ENCODE peak calls at places on chromosome 13, in ten cellular contexts. X, E, J, V, Q, C, T, R, B and P are unnamed samples.

GRCh38 chr13:98871727-98872126 is 106.1 kb downstream of the DOCK9 start:
- DNase-seq in X (no peak), E (no peak), J (no peak), V (no peak), Q (no peak), C (no peak), T (no peak), R (no peak), B (no peak), P (no peak)

GRCh38 chr13:44879452-44880058 is 109.7 kb downstream of the NUFIP1 start:
- DNase-seq in X (no peak), E (peak), J (no peak), V (peak), Q (no peak), C (peak), T (peak), R (no peak), B (no peak), P (no peak)

GRCh38 chr13:40665061-40665753 is 1.2 kb downstream of the FOXO1 start:
- DNase-seq in X (peak), E (peak), J (peak), V (peak), Q (peak), C (no peak), T (peak), R (no peak), B (peak), P (peak)

GRCh38 chr13:98147521-98147920 is 4.6 kb downstream of the FARP1 start:
- DNase-seq in X (no peak), E (no peak), J (no peak), V (no peak), Q (no peak), C (no peak), T (no peak), R (no peak), B (peak), P (no peak)

GRCh38 chr13:32033744-32034143 is 2.2 kb downstream of the FRY start:
- DNase-seq in X (no peak), E (no peak), J (no peak), V (no peak), Q (no peak), C (no peak), T (no peak), R (no peak), B (no peak), P (no peak)

GRCh38 chr13:65011403-65011802 is 2218.7 kb downstream of the PCDH9 start:
- DNase-seq in X (no peak), E (no peak), J (no peak), V (no peak), Q (no peak), C (no peak), T (no peak), R (no peak), B (no peak), P (no peak)

GRCh38 chr13:110307697-110308376 is 753 bp downstream of the COL4A2 start:
- DNase-seq in X (peak), E (no peak), J (no peak), V (peak), Q (peak), C (no peak), T (peak), R (no peak), B (no peak), P (no peak)

GRCh38 chr13:83350569-83350968 is 531.7 kb downstream of the SLITRK1 start:
- DNase-seq in X (no peak), E (no peak), J (no peak), V (peak), Q (no peak), C (no peak), T (peak), R (no peak), B (no peak), P (no peak)

GRCh38 chr13:36920612-36921185 is 661 bp upstream of the SMAD9 start:
- DNase-seq in X (no peak), E (no peak), J (no peak), V (no peak), Q (peak), C (no peak), T (no peak), R (no peak), B (no peak), P (no peak)

GRCh38 chr13:91586609-91587008 is 188.2 kb downstream of the GPC5 start:
- DNase-seq in X (no peak), E (no peak), J (no peak), V (no peak), Q (no peak), C (no peak), T (no peak), R (no peak), B (no peak), P (no peak)

GRCh38 chr13:49858183-49858856 is 65.8 kb upstream of the KPNA3 start:
- DNase-seq in X (no peak), E (no peak), J (no peak), V (peak), Q (no peak), C (peak), T (peak), R (no peak), B (no peak), P (no peak)

GRCh38 chr13:101144808-101145419 is 271.4 kb downstream of the NALCN start:
- DNase-seq in X (peak), E (peak), J (no peak), V (peak), Q (peak), C (peak), T (peak), R (no peak), B (no peak), P (no peak)

GRCh38 chr13:44045179-44045562 is 165.5 kb downstream of the LACC1 start:
- DNase-seq in X (no peak), E (no peak), J (no peak), V (peak), Q (no peak), C (no peak), T (no peak), R (peak), B (peak), P (no peak)

GRCh38 chr13:75226755-75227435 is 255.1 kb downstream of the TBC1D4 start:
- DNase-seq in X (no peak), E (peak), J (no peak), V (peak), Q (no peak), C (no peak), T (peak), R (no peak), B (no peak), P (no peak)

GRCh38 chr13:66069570-66069969 is 1160.6 kb downstream of the PCDH9 start:
- DNase-seq in X (no peak), E (no peak), J (no peak), V (no peak), Q (peak), C (no peak), T (no peak), R (no peak), B (no peak), P (no peak)

GRCh38 chr13:66222926-66223325 is 1007.2 kb downstream of the PCDH9 start:
- DNase-seq in X (no peak), E (peak), J (no peak), V (no peak), Q (no peak), C (no peak), T (no peak), R (no peak), B (no peak), P (no peak)

GRCh38 chr13:99626461-99627082 is 125.3 kb downstream of the TM9SF2 start:
- DNase-seq in X (no peak), E (no peak), J (peak), V (no peak), Q (no peak), C (no peak), T (peak), R (no peak), B (no peak), P (no peak)

GRCh38 chr13:110687736-110688135 is 18.2 kb downstream of the CARS2 start:
- DNase-seq in X (no peak), E (no peak), J (no peak), V (no peak), Q (no peak), C (no peak), T (no peak), R (no peak), B (peak), P (no peak)

GRCh38 chr13:49305824-49306425 is 58.2 kb downstream of the CDADC1 start:
- DNase-seq in X (no peak), E (no peak), J (no peak), V (no peak), Q (no peak), C (no peak), T (no peak), R (no peak), B (no peak), P (no peak)

GRCh38 chr13:51158365-51158764 is 47.3 kb upstream of the C13orf42 start:
- DNase-seq in X (peak), E (peak), J (no peak), V (peak), Q (no peak), C (no peak), T (no peak), R (no peak), B (no peak), P (no peak)

GRCh38 chr13:85347251-85347650 is 452.0 kb downstream of the SLITRK6 start:
- DNase-seq in X (no peak), E (no peak), J (no peak), V (no peak), Q (no peak), C (no peak), T (no peak), R (no peak), B (no peak), P (no peak)

GRCh38 chr13:43915451-43915850 is 35.7 kb downstream of the LACC1 start:
- DNase-seq in X (no peak), E (no peak), J (no peak), V (no peak), Q (no peak), C (no peak), T (no peak), R (no peak), B (no peak), P (no peak)

GRCh38 chr13:48532146-48532472 is 771 bp downstream of the RCBTB2 start:
- DNase-seq in X (no peak), E (no peak), J (no peak), V (no peak), Q (no peak), C (no peak), T (no peak), R (no peak), B (no peak), P (no peak)

GRCh38 chr13:88979465-88980180 is 1308.5 kb downstream of the SLITRK5 start:
- DNase-seq in X (no peak), E (peak), J (no peak), V (no peak), Q (peak), C (peak), T (peak), R (no peak), B (no peak), P (no peak)

GRCh38 chr13:30375436-30375835 is 46.9 kb upstream of the UBE2L5 start:
- DNase-seq in X (no peak), E (no peak), J (no peak), V (no peak), Q (no peak), C (no peak), T (no peak), R (no peak), B (no peak), P (no peak)

GRCh38 chr13:65555973-65556372 is 1674.2 kb downstream of the PCDH9 start:
- DNase-seq in X (no peak), E (no peak), J (no peak), V (no peak), Q (no peak), C (no peak), T (no peak), R (no peak), B (no peak), P (no peak)

GRCh38 chr13:87827479-87827878 is 156.3 kb downstream of the SLITRK5 start:
- DNase-seq in X (no peak), E (peak), J (no peak), V (peak), Q (no peak), C (no peak), T (peak), R (no peak), B (no peak), P (no peak)

GRCh38 chr13:28568286-28568685 is 73.4 kb upstream of the FLT1 start:
- DNase-seq in X (no peak), E (peak), J (peak), V (no peak), Q (peak), C (peak), T (no peak), R (peak), B (peak), P (peak)

GRCh38 chr13:25329706-25330105 is 28.3 kb downstream of the NUP58 start:
- DNase-seq in X (no peak), E (peak), J (no peak), V (peak), Q (no peak), C (no peak), T (peak), R (no peak), B (no peak), P (no peak)

GRCh38 chr13:46804391-46804815 is 7.4 kb upstream of the ESD start:
- DNase-seq in X (no peak), E (no peak), J (no peak), V (peak), Q (no peak), C (no peak), T (peak), R (no peak), B (no peak), P (no peak)

GRCh38 chr13:33205804-33206221 is 79.7 kb downstream of the STARD13 start:
- DNase-seq in X (no peak), E (no peak), J (no peak), V (no peak), Q (no peak), C (no peak), T (no peak), R (no peak), B (peak), P (no peak)

GRCh38 chr13:93244918-93245280 is 18.3 kb downstream of the GPC6 start:
- DNase-seq in X (no peak), E (no peak), J (no peak), V (no peak), Q (no peak), C (no peak), T (peak), R (no peak), B (no peak), P (no peak)

GRCh38 chr13:93243375-93244063 is 16.9 kb downstream of the GPC6 start:
- DNase-seq in X (no peak), E (no peak), J (no peak), V (no peak), Q (no peak), C (no peak), T (no peak), R (no peak), B (no peak), P (no peak)

GRCh38 chr13:93248627-93249047 is 22.0 kb downstream of the GPC6 start:
- DNase-seq in X (peak), E (no peak), J (no peak), V (peak), Q (peak), C (no peak), T (peak), R (no peak), B (peak), P (no peak)

GRCh38 chr13:93246069-93246468 is 19.5 kb downstream of the GPC6 start:
- DNase-seq in X (no peak), E (no peak), J (no peak), V (no peak), Q (no peak), C (no peak), T (no peak), R (no peak), B (no peak), P (no peak)

DNA sequence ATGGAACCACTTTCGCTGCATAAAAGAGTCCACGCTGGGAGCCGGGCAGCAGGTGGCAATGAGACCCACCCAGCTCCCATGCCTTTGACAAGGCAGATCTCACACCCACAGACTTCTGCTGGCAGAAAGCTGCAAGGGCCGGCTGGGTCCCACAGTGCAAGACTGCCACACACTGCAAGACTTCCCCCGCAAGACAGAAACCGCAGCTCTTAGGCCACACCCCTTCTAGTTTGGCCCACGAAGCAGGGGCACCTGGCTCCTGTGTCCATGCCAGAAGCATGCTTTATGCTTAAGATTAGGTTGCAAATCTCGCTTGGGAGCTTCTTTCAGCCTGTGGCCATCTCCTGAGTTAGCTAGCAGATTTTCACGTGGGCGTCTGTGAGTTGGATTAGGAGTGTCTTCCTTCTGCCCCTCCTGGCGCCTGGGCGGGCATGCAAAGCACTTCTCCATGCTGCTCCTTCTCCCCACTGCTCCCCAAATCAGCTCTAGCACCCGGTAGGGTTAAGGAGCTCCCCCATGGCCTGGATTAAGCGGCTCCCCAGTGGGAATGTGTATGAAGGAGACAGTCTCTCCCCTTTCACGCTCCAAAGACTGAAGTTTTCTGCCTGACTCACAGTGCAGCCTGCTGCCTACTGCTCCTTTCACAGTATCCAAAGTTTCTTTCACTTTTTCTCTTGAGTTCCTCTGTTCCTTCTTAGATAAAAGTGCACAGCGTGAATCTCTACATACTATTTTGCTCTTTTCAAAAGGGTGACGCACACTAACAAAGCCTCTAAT is 17.7 kb downstream of the GPC6 start:
- DNase-seq in X (peak), E (peak), J (no peak), V (no peak), Q (peak), C (no peak), T (peak), R (peak), B (no peak), P (no peak)
- TF ChIP-seq CTCF in X (no peak), E (no peak), J (no peak), V (no peak), Q (no peak), C (no peak), T (no peak), R (no peak), B (no peak), P (no peak)

GRCh38 chr13:23956106-23956505 is 58.8 kb upstream of the C1QTNF9B start:
- DNase-seq in X (no peak), E (no peak), J (no peak), V (peak), Q (no peak), C (no peak), T (peak), R (no peak), B (no peak), P (no peak)

GRCh38 chr13:23959231-23959862 is 62.0 kb upstream of the C1QTNF9B start:
- DNase-seq in X (no peak), E (no peak), J (no peak), V (no peak), Q (no peak), C (no peak), T (no peak), R (no peak), B (no peak), P (no peak)

GRCh38 chr13:23963947-23964346 is 66.6 kb upstream of the C1QTNF9B start:
- DNase-seq in X (no peak), E (no peak), J (no peak), V (no peak), Q (no peak), C (no peak), T (no peak), R (no peak), B (no peak), P (no peak)

GRCh38 chr13:23963184-23963931 is 66.1 kb upstream of the C1QTNF9B start:
- DNase-seq in X (no peak), E (no peak), J (no peak), V (no peak), Q (no peak), C (no peak), T (no peak), R (no peak), B (no peak), P (no peak)

GRCh38 chr13:23960566-23961156 is 63.4 kb upstream of the C1QTNF9B start:
- DNase-seq in X (peak), E (peak), J (no peak), V (peak), Q (peak), C (peak), T (peak), R (no peak), B (no peak), P (no peak)
- TF ChIP-seq CTCF in X (peak), E (peak), J (peak), V (peak), Q (peak), C (peak), T (peak), R (peak), B (peak), P (peak)

DNA sequence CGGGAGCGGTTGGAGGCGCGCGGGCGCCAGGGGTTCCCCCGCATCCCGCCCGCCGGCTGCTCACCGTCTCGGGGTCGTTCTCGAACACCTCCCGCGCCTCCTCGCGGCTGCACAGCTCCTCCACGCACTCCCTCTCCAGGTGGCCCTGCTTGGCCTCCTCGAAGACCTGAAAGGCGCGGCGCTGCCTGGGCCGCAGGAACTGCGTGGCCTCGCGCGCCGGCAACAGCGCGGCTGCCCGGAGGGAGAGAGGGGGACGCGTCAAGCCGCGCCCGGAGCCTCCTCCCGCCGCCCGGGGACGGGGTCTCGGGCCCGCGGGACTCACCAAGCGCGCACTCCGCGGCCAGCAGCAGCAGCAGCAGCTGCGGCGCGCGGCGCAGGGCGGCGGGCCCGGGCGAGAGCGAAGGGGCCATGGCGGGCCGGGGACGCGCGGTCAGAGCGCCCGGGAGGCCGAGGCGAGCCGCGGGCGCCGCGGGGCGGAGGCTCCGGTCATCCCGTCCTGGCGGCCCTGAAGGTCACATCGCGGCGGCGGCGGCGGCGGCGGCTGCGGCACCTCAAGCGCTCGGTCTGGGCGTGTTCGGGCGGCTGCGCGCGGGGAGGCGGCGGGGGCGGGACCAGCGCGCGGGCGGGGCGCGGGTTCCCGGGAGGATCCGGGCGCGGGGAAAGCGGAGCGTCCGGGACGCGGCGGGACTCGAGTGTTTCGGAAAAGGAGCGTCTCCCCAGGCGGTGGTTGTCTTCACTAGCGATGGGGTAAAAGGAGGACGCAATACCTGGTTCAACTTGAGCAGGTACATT is at the start of gene GAS6:
- DNase-seq in X (peak), E (no peak), J (no peak), V (peak), Q (peak), C (no peak), T (peak), R (no peak), B (peak), P (peak)
- TF ChIP-seq CTCF in X (no peak), E (no peak), J (peak), V (peak), Q (peak), C (peak), T (peak), R (peak), B (no peak), P (peak)

GRCh38 chr13:19817106-19817505 is 34.4 kb upstream of the PSPC1 start:
- DNase-seq in X (no peak), E (no peak), J (no peak), V (no peak), Q (no peak), C (no peak), T (no peak), R (no peak), B (peak), P (no peak)

GRCh38 chr13:19822673-19823072 is 39.9 kb upstream of the PSPC1 start:
- DNase-seq in X (no peak), E (no peak), J (no peak), V (no peak), Q (no peak), C (no peak), T (no peak), R (no peak), B (peak), P (no peak)

GRCh38 chr13:19817510-19818158 is 34.9 kb upstream of the PSPC1 start:
- DNase-seq in X (no peak), E (no peak), J (no peak), V (no peak), Q (no peak), C (no peak), T (no peak), R (no peak), B (peak), P (no peak)

DNA sequence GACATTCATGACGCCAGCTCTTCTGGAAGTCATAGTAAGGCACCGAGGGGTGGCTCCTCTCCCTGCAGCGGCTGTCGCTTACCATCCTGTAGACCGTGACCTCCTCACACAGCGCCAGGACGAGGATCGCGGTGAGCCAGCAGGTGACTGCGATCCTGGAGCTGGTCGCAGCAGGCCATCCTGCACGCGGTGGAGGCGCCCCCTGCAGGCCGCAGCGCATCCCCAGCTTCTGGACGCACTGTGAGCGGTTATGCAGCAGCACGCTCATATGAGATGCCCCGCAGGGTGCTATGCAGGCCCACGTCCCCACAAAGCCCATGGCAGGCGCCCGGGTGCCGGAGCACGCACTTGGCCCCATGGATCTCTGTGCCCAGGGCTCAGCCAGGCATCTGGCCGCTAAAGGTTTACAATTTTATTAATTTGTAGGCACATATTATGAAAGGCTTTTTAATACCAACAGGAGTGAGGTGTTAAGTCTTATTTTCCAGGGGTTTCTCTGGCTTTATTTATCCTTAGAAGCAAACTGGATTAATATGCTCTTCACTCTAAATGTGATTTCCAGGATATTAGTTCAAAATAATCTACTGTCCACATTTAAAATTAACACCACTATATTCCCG is 35.6 kb upstream of the PSPC1 start:
- DNase-seq in X (peak), E (peak), J (no peak), V (peak), Q (peak), C (no peak), T (no peak), R (no peak), B (peak), P (peak)
- TF ChIP-seq CTCF in X (peak), E (peak), J (peak), V (peak), Q (peak), C (no peak), T (peak), R (no peak), B (peak), P (peak)